ENCODE peak calls at places on chromosome X, in eight cellular contexts. O is sigmoid colon, F is GM23338, U is IMR-90, S is BE2C, R is pancreas, D is mucosa of descending colon, I is OCI-LY7. K is an unnamed sample.

GRCh38 chrX:135985123-135985973 is at the start of gene SLC9A6:
- DNase-seq in O (peak; percentile 87), F (peak; percentile 81), U (peak; percentile 17), S (peak; percentile 80), R (peak; percentile 64), D (peak; percentile 79), I (peak; percentile 83), K (peak; percentile 84)

GRCh38 chrX:110104078-110104477 is 101.2 kb downstream of the TMEM164 start:
- DNase-seq in O (no peak), F (no peak), U (no peak), S (no peak), R (no peak), D (no peak), I (no peak), K (no peak)

GRCh38 chrX:47502591-47503222 is 19.7 kb upstream of the ZNF41 start:
- DNase-seq in O (no peak), F (no peak), U (peak; percentile 61), S (no peak), R (no peak), D (no peak), I (no peak), K (no peak)

GRCh38 chrX:47723083-47723482 is 64.1 kb upstream of the UXT start:
- DNase-seq in O (no peak), F (no peak), U (no peak), S (no peak), R (no peak), D (no peak), I (no peak), K (no peak)

GRCh38 chrX:101550362-101550761 is at the start of gene ARMCX1:
- DNase-seq in O (peak; percentile 90), F (peak; percentile 65), U (peak; percentile 74), S (peak; percentile 68), R (peak; percentile 32), D (peak; percentile 54), I (no peak), K (no peak)

GRCh38 chrX:96102997-96103396 is 581.6 kb upstream of the DIAPH2 start:
- DNase-seq in O (peak; percentile 62), F (no peak), U (no peak), S (no peak), R (no peak), D (peak; percentile 1), I (no peak), K (no peak)

GRCh38 chrX:140180585-140180984 is 215.3 kb upstream of the CXorf66 start:
- DNase-seq in O (no peak), F (no peak), U (peak; percentile 82), S (no peak), R (no peak), D (no peak), I (no peak), K (no peak)

GRCh38 chrX:49947778-49948177 is 25.4 kb downstream of the CLCN5 start:
- DNase-seq in O (no peak), F (no peak), U (no peak), S (no peak), R (no peak), D (no peak), I (no peak), K (no peak)

GRCh38 chrX:69024287-69024686 is 141.0 kb downstream of the PJA1 start:
- DNase-seq in O (no peak), F (no peak), U (no peak), S (peak; percentile 30), R (no peak), D (no peak), I (no peak), K (no peak)

GRCh38 chrX:40083120-40083978 is 14.4 kb downstream of the BCOR start:
- DNase-seq in O (no peak), F (peak; percentile 62), U (no peak), S (no peak), R (peak; percentile 73), D (peak; percentile 43), I (no peak), K (peak; percentile 30)

GRCh38 chrX:9677098-9677739 is 88.4 kb downstream of the GPR143 start:
- DNase-seq in O (peak; percentile 78), F (no peak), U (peak; percentile 64), S (no peak), R (no peak), D (peak; percentile 70), I (no peak), K (no peak)

GRCh38 chrX:139200793-139201192 is 329.7 kb upstream of the F9 start:
- DNase-seq in O (no peak), F (no peak), U (peak; percentile 1), S (no peak), R (no peak), D (peak; percentile 16), I (no peak), K (no peak)

GRCh38 chrX:40329616-40330015 is 231.9 kb upstream of the BCOR start:
- DNase-seq in O (no peak), F (no peak), U (no peak), S (no peak), R (no peak), D (no peak), I (no peak), K (no peak)

GRCh38 chrX:129772796-129773431 is 6.8 kb upstream of the SASH3 start:
- DNase-seq in O (peak; percentile 78), F (peak; percentile 32), U (no peak), S (no peak), R (no peak), D (peak; percentile 76), I (peak; percentile 92), K (no peak)

GRCh38 chrX:129769467-129770154 is 10.1 kb upstream of the SASH3 start:
- DNase-seq in O (no peak), F (no peak), U (no peak), S (no peak), R (no peak), D (peak; percentile 45), I (peak; percentile 96), K (no peak)

GRCh38 chrX:129773649-129774458 is 5.9 kb upstream of the SASH3 start:
- DNase-seq in O (no peak), F (no peak), U (no peak), S (no peak), R (no peak), D (peak; percentile 47), I (no peak), K (no peak)

GRCh38 chrX:129768586-129769466 is 10.9 kb upstream of the SASH3 start:
- DNase-seq in O (no peak), F (no peak), U (no peak), S (no peak), R (no peak), D (no peak), I (no peak), K (no peak)

DNA sequence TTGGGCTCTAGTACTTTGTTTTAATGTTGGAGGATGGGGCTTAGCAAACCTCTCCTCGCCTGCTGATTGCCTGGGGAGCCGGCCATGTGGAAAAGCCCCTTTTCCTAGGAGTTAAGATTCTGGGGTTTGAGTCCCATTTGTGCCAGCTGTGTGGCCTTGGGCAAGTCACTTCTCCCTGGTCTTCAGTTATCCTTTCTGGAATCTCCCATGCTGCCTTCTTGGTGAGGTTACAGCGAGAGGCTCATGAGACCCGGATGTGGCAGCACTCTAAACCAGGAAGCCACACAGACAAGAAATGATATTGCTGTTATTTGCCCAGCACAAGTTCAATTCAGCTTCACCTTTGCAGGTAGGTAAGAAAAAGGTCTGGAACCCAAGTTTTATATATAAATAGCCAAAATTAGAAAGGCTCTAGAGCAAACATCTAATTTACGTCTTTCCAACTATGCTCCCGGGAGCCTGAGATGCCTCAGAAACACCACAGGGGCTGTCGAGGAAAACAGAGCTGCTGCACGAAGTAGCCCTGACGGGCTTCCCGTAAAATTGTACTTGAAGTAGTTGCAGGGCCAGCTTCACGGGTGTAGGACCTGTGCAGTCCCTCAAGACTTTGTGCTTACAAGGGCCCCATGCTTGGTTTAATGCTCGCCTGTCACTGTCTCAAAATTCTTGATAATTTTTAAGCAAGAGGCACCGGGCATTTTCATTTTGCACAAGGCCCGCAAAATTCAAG is 8.3 kb upstream of the SASH3 start:
- DNase-seq in O (no peak), F (no peak), U (no peak), S (no peak), R (no peak), D (no peak), I (peak; percentile 57), K (no peak)
- H3K4me1 ChIP-seq in O (no peaks in the 10 kb centered on the region), F (no peaks in the 10 kb centered on the region), U (no peaks in the 10 kb centered on the region), S (no peaks in the 10 kb centered on the region), R (no peaks in the 10 kb centered on the region), D (no peaks in the 10 kb centered on the region), I (peaks cover 97% of the 10 kb centered on the region), K (no peaks in the 10 kb centered on the region)

DNA sequence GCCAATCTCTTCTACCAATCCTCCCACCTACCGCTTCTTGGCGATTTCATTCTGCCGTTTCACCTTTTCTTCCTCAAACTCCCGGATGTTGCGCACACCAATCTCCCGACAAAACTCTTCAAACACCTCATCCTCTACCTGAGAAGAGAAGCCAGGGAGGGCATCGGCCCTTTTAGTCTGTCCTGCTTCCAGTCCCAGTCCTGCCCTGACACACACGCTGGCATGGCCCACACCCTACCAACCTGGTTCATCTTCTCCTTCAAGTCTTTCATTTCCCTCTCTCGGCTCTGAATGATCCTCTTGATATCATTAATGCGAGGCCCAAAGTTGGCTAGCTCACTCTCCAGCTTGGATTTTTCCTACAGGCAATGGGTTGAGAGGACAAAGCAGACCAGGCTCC is 18.9 kb downstream of the SMC1A start:
- DNase-seq in O (no peak), F (no peak), U (no peak), S (no peak), R (no peak), D (no peak), I (no peak), K (no peak)
- H3K36me3 ChIP-seq in O (peaks cover 77% of the 10 kb centered on the region), F (peaks cover 15% of the 10 kb centered on the region), U (peaks cover 38% of the 10 kb centered on the region), S (peaks cover 45% of the 10 kb centered on the region), R (peaks cover 4% of the 10 kb centered on the region), D (no peaks in the 10 kb centered on the region), I (peaks cover 87% of the 10 kb centered on the region), K (peaks cover 94% of the 10 kb centered on the region)

DNA sequence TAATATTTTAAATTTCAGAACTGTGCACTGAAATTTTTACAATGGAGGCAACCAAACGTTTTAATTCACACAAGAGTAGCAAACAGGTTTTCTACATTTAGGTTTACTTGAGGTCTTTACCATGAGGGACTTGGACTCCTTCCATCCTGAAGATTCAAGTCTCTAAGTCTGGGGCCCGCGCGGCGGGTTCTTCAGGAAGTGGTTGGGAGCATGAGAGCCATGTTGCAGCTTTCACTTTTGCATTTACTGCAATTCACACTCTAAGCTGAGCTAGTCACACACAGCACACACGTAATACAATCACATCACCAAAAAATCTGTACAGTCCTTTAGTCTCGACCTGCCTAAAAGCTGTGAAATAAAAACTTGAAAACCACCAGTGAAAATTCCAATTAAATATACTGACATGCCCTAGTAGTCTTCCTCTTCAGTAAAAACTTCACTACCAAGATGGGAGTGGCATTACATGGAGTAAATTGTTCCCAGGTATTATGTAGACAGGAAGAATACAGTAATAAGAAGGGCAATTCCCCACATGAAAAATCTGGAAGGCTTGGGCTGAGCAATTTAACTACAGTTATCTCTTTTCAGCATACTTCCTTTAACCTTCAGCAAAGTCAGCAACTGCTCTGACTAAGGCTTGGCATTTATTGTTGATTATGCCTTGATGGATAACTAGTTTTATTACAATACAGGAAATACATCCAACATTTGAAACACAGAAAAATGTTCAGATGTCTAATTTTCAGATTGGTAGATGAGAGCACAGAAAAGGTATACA is 571.1 kb upstream of the DIPK2B start:
- DNase-seq in O (no peak), F (no peak), U (peak; percentile 80), S (no peak), R (no peak), D (peak; percentile 64), I (no peak), K (no peak)
- H3K4me1 ChIP-seq in O (no peaks in the 10 kb centered on the region), F (peaks cover 52% of the 10 kb centered on the region), U (peaks cover 6% of the 10 kb centered on the region), S (no peaks in the 10 kb centered on the region), R (peaks cover 3% of the 10 kb centered on the region), D (peaks cover 9% of the 10 kb centered on the region), I (no peaks in the 10 kb centered on the region), K (peaks cover 48% of the 10 kb centered on the region)

GRCh38 chrX:108573136-108573535 is 133.5 kb downstream of the COL4A5 start:
- DNase-seq in O (no peak), F (no peak), U (no peak), S (no peak), R (no peak), D (no peak), I (no peak), K (no peak)
- H3K36me3 ChIP-seq in O (no peaks in the 10 kb centered on the region), F (no peaks in the 10 kb centered on the region), U (peaks cover 2% of the 10 kb centered on the region), S (no peaks in the 10 kb centered on the region), R (no peaks in the 10 kb centered on the region), D (no peaks in the 10 kb centered on the region), I (no peaks in the 10 kb centered on the region), K (peaks cover 27% of the 10 kb centered on the region)

K was measured in HAP-1.